ENCODE peak calls at places on chromosomes 5 and 9, in six cellular contexts. E is mucosa of gallbladder, N is KBM-7, O is HFFc6, P is T-helper 17 cell, H is C1 segment of cervical spinal cord. G is an unnamed sample.

GRCh38 chr5:180259260-180259611 is 32.6 kb downstream of the MAPK9 start:
- DNase-seq in H (no peak), N (no peak), E (no peak), O (no peak), P (no peak), G (no peak)

GRCh38 chr5:1538276-1538675 is 14.5 kb upstream of the LPCAT1 start:
- DNase-seq in N (no peak), O (no peak), E (peak), P (no peak), H (no peak), G (no peak)

GRCh38 chr5:56523779-56524178 is 290.6 kb upstream of the ANKRD55 start:
- DNase-seq in O (no peak), E (no peak), H (no peak), N (no peak), P (no peak), G (peak)

GRCh38 chr5:1011226-1011631 is 2.6 kb downstream of the NKD2 start:
- DNase-seq in N (peak), E (no peak), H (no peak), O (no peak), P (peak), G (no peak)

GRCh38 chr5:84411832-84412605 is 27.3 kb upstream of the EDIL3 start:
- DNase-seq in H (no peak), P (no peak), O (no peak), N (no peak), E (no peak), G (no peak)

GRCh38 chr9:76905984-76906861 is at the start of gene PRUNE2:
- DNase-seq in E (peak), H (peak), P (no peak), N (peak), O (peak), G (no peak)

GRCh38 chr5:127987354-127988148 is 96.0 kb upstream of the SLC12A2 start:
- DNase-seq in P (no peak), O (no peak), N (no peak), E (no peak), H (no peak), G (no peak)

GRCh38 chr5:902129-902916 is 9.6 kb downstream of the TRIP13 start:
- DNase-seq in E (no peak), P (no peak), O (no peak), H (no peak), N (no peak), G (no peak)

GRCh38 chr5:169945831-169946261 is 34.4 kb downstream of the INSYN2B start:
- DNase-seq in H (peak), P (no peak), N (no peak), O (peak), E (peak), G (no peak)

GRCh38 chr5:115801152-115801551 is 15.3 kb downstream of the CDO1 start:
- DNase-seq in H (no peak), N (no peak), P (no peak), O (no peak), E (no peak), G (no peak)

GRCh38 chr5:144125163-144125726 is 45.2 kb downstream of the YIPF5 start:
- DNase-seq in P (no peak), H (no peak), E (no peak), N (no peak), O (peak), G (no peak)

GRCh38 chr5:80592105-80592504 is 22.0 kb upstream of the ANKRD34B start:
- DNase-seq in E (no peak), H (no peak), P (no peak), N (no peak), O (no peak), G (no peak)

GRCh38 chr9:74499111-74499601 is 2.0 kb downstream of the RORB start:
- DNase-seq in O (no peak), E (peak), P (no peak), H (peak), N (no peak), G (no peak)

GRCh38 chr5:72607381-72607780 is 100.2 kb upstream of the ZNF366 start:
- DNase-seq in O (no peak), H (no peak), E (no peak), P (no peak), N (no peak), G (no peak)

GRCh38 chr5:78808380-78808779 is 159.8 kb upstream of the LHFPL2 start:
- DNase-seq in P (no peak), E (no peak), O (no peak), N (no peak), H (no peak), G (no peak)

GRCh38 chr9:93670208-93671029 is 94.0 kb downstream of the PHF2 start:
- DNase-seq in N (peak), E (no peak), P (peak), O (peak), H (no peak), G (no peak)

GRCh38 chr9:15205632-15206243 is 101.3 kb downstream of the TTC39B start:
- DNase-seq in P (no peak), N (no peak), E (no peak), H (no peak), O (no peak), G (peak)

GRCh38 chr5:81965510-81965909 is 6.3 kb upstream of the ATG10 start:
- DNase-seq in H (no peak), N (no peak), O (peak), E (no peak), P (no peak), G (no peak)

GRCh38 chr5:62783374-62784057 is 204.9 kb downstream of the LRRC70 start:
- DNase-seq in O (no peak), P (no peak), H (peak), E (no peak), N (peak), G (no peak)

GRCh38 chr5:23385036-23385435 is 122.4 kb upstream of the PRDM9 start:
- DNase-seq in O (no peak), H (no peak), P (no peak), E (no peak), N (no peak), G (no peak)